ENCODE peak calls at places on chromosomes 1 and 21, in seven cellular contexts. K is H4, A is iris pigment epithelial cell, F is AG08396, U is cardiac fibroblast, W is NCI-H1436 treated with DMSO at 0.1 percent for 48 hours, L is HL-60. G is an unnamed sample.

GRCh38 chr1:114206392-114206791 is 52.7 kb upstream of the SYT6 start:
- DNase-seq in K (no peak), U (no peak), W (no peak), L (no peak), F (no peak), A (no peak), G (no peak)

GRCh38 chr1:229108598-229109201 is 162.2 kb upstream of the RAB4A start:
- DNase-seq in A (no peak), W (no peak), U (no peak), K (no peak), F (no peak), L (no peak), G (no peak)

GRCh38 chr1:26890467-26890796 is 349 bp upstream of the GPN2 start:
- DNase-seq in K (no peak), U (no peak), A (no peak), L (no peak), W (no peak), F (no peak), G (no peak)

GRCh38 chr1:221089273-221089672 is 210.0 kb downstream of the HLX start:
- DNase-seq in F (peak), U (peak), K (no peak), L (no peak), A (peak), W (no peak), G (peak)

GRCh38 chr1:202597090-202597761 is 113.0 kb downstream of the SYT2 start:
- DNase-seq in W (no peak), U (no peak), A (no peak), L (no peak), F (no peak), K (no peak), G (no peak)

GRCh38 chr1:115527746-115528145 is 114.0 kb upstream of the VANGL1 start:
- DNase-seq in F (no peak), L (no peak), K (no peak), W (no peak), A (no peak), U (no peak), G (no peak)

GRCh38 chr1:165857046-165857801 is 29.8 kb downstream of the UCK2 start:
- DNase-seq in W (no peak), U (no peak), L (peak), A (peak), F (no peak), K (no peak), G (peak)

GRCh38 chr1:41613646-41614592 is 129.4 kb upstream of the EDN2 start:
- DNase-seq in W (no peak), A (peak), F (no peak), U (peak), K (no peak), L (no peak), G (peak)

GRCh38 chr21:45157932-45158331 is 83.6 kb downstream of the ADARB1 start:
- DNase-seq in A (no peak), K (no peak), U (no peak), L (no peak), F (no peak), W (no peak), G (no peak)

GRCh38 chr1:223229756-223230155 is 86.7 kb upstream of the TLR5 start:
- DNase-seq in L (no peak), U (no peak), F (no peak), W (no peak), A (no peak), K (peak), G (no peak)

GRCh38 chr21:43810505-43811261 is 21.3 kb downstream of the RRP1 start:
- DNase-seq in A (peak), U (peak), L (peak), F (peak), K (peak), W (peak), G (peak)

GRCh38 chr1:157357111-157357510 is 195.2 kb downstream of the FCRL5 start:
- DNase-seq in U (no peak), K (no peak), W (no peak), F (no peak), L (no peak), A (no peak), G (no peak)